ENCODE peak calls at places on chromosomes 12 and 14, in seven cellular contexts. S, G, K, I, O, A and B are unnamed samples. For H3K4me1 and H3K27me3, the result is how much of the 10 kb centered on the place peaks cover.

GRCh38 chr14:77458249-77458950 is 507 bp downstream of the AHSA1 start:
- DNase-seq in S (no peak), G (peak), K (peak), I (peak), O (no peak), A (peak), B (peak)

GRCh38 chr12:123990512-123990911 is 17.5 kb downstream of the ZNF664 start:
- DNase-seq in S (no peak), G (peak), K (no peak), I (peak), O (no peak), A (no peak), B (no peak)

GRCh38 chr14:96888593-96888992 is 91.4 kb downstream of the VRK1 start:
- DNase-seq in S (peak), G (no peak), K (no peak), I (no peak), O (no peak), A (peak), B (no peak)

GRCh38 chr12:107179883-107180282 is 86.5 kb upstream of the CRY1 start:
- DNase-seq in S (no peak), G (peak), K (no peak), I (no peak), O (no peak), A (no peak), B (no peak)

GRCh38 chr12:121391619-121392324 is 8.1 kb upstream of the RNF34 start:
- DNase-seq in S (no peak), G (peak), K (no peak), I (peak), O (no peak), A (no peak), B (no peak)

GRCh38 chr14:34222867-34223266 is 239.2 kb downstream of the SPTSSA start:
- DNase-seq in S (no peak), G (no peak), K (peak), I (no peak), O (no peak), A (no peak), B (peak)

GRCh38 chr14:73140924-73141323 is 4.6 kb downstream of the PSEN1 start:
- DNase-seq in S (no peak), G (no peak), K (no peak), I (no peak), O (no peak), A (no peak), B (no peak)

GRCh38 chr14:35277179-35277578 is 15.0 kb upstream of the PSMA6 start:
- DNase-seq in S (no peak), G (no peak), K (peak), I (no peak), O (no peak), A (peak), B (no peak)

GRCh38 chr12:122079532-122080081 is 1.1 kb downstream of the MLXIP start:
- DNase-seq in S (no peak), G (peak), K (no peak), I (no peak), O (no peak), A (no peak), B (no peak)

GRCh38 chr12:116432321-116432750 is 126.8 kb upstream of the MAP1LC3B2 start:
- DNase-seq in S (no peak), G (peak), K (no peak), I (peak), O (no peak), A (peak), B (no peak)

GRCh38 chr14:73026243-73026844 is 562 bp downstream of the ZFYVE1 start:
- DNase-seq in S (no peak), G (peak), K (peak), I (no peak), O (no peak), A (peak), B (no peak)

GRCh38 chr12:31966558-31967205 is 7.5 kb downstream of the RESF1 start:
- DNase-seq in S (no peak), G (no peak), K (no peak), I (no peak), O (no peak), A (peak), B (no peak)

GRCh38 chr12:31962076-31962475 is 2.9 kb downstream of the RESF1 start:
- DNase-seq in S (no peak), G (no peak), K (no peak), I (peak), O (no peak), A (no peak), B (peak)

GRCh38 chr12:31961137-31961536 is 1.9 kb downstream of the RESF1 start:
- DNase-seq in S (no peak), G (no peak), K (no peak), I (no peak), O (no peak), A (peak), B (no peak)

GRCh38 chr12:31965090-31965489 is 5.9 kb downstream of the RESF1 start:
- DNase-seq in S (no peak), G (no peak), K (peak), I (no peak), O (no peak), A (peak), B (no peak)

DNA sequence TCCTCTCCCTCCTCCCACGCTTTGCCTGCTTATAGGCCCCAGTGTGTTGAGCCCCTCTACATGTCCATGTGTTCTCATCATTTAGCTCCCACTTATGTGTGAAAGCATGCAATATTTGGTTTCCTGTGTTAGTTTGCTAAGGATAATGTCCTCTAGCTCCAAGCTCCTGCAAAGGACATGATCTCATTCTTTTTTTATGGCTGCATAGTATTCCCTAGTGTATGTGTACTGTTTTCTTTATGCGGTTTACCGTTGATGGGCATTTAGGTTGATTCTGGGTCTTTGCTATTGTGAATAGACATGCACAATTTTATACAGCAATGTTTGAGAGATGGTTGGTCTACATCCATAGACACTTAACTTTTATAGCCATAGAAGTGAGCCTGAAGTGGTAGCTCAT is 5.1 kb downstream of the RESF1 start:
- DNase-seq in S (no peak), G (no peak), K (no peak), I (no peak), O (no peak), A (peak), B (no peak)
- H3K4me1 ChIP-seq in S (under half), G (under half), K (half or more), I (under half), O (under half), A (under half), B (under half)

DNA sequence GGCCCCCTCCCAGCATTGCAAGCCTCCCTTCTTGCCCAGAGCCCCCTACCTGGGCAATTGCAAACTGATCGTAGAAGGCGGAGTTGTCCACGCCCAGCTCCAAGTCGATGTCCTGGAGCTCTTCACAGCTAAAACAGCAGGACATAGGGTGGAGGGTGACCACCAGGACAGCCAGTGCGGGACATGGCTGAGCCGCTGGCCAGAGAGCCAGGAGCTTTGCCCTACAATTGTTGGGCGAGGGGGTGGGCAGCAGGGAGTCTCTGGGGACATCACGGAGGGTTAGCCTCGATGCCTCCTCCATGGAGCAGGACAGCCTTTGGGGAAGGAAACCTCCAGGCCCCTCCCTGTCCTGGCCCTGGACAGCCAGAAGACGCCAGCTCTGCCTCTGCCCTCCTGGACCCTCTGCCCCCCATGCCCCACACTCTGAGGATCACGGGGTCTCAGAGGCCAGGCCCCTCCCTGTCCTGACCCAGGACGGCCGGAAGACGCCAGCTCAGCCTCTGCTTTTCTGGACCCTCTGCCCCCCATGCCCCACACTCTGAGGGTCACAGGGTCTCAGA is 9.4 kb downstream of the TMEM179 start:
- DNase-seq in S (no peak), G (no peak), K (no peak), I (no peak), O (no peak), A (no peak), B (no peak)
- H3K27me3 ChIP-seq in S (under half), G (under half), K (under half), I (under half), O (under half), A (under half), B (under half)

GRCh38 chr12:57899010-57899662 is 42.2 kb upstream of the ATP23 start:
- DNase-seq in S (no peak), G (peak), K (no peak), I (peak), O (peak), A (peak), B (no peak)
- H3K4me1 ChIP-seq in S (under half), G (under half), K (under half), I (under half), O (under half), A (under half), B (under half)

GRCh38 chr12:53996886-53997217 is 3.1 kb upstream of the HOXC9 start:
- DNase-seq in S (no peak), G (no peak), K (no peak), I (no peak), O (no peak), A (no peak), B (no peak)
- H3K27me3 ChIP-seq in S (half or more), G (under half), K (half or more), I (half or more), O (under half), A (half or more), B (under half)

DNA sequence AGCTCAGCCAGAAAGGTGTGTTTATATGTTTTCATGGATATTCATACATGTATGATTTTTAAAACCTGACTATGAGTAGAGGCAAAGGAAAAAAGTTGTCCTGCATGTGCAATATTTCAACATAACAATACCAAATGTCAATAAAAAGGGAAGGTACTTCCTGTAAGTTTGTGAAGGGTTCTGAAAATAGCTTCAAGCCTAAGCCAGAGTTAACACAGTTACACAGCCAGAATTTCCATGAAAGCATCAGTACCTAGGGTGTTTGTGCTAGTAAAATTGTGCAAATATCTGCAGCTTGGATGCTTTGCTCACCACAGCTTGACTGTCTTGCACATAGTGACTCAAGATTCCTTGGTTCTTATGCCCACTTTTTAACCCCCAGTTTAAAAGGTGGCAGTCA is 193.2 kb upstream of the FAR2 start:
- DNase-seq in S (no peak), G (peak), K (no peak), I (no peak), O (no peak), A (no peak), B (no peak)
- H3K4me1 ChIP-seq in S (under half), G (under half), K (under half), I (under half), O (under half), A (under half), B (under half)